ENCODE peak calls at places on chromosomes 1 and 21, in eight cellular contexts. D, C, E, R, L, O, B and W are unnamed samples. For H3K36me3, the result is how much of the 10 kb centered on the place peaks cover.

GRCh38 chr1:171137580-171137979 is 46.9 kb downstream of the FMO3 start:
- DNase-seq in C (no peak), R (no peak), D (peak), B (no peak), L (no peak), E (no peak), O (no peak), W (no peak)

GRCh38 chr1:152577168-152577567 is 3.1 kb downstream of the LCE3D start:
- DNase-seq in E (no peak), B (no peak), C (no peak), R (no peak), O (peak), D (no peak), L (no peak), W (no peak)

GRCh38 chr21:42655797-42656770 is 2.7 kb downstream of the PDE9A start:
- DNase-seq in R (no peak), E (no peak), L (no peak), C (peak), B (no peak), O (no peak), D (no peak), W (no peak)

GRCh38 chr21:35329940-35330670 is 281.0 kb upstream of the RUNX1 start:
- DNase-seq in C (no peak), L (peak), B (no peak), D (no peak), E (no peak), R (no peak), O (no peak), W (no peak)

GRCh38 chr1:44553771-44554170 is 120.5 kb downstream of the TMEM53 start:
- DNase-seq in R (no peak), L (no peak), B (no peak), E (no peak), O (peak), C (peak), D (peak), W (no peak)

GRCh38 chr1:225691377-225691776 is 38.5 kb upstream of the ENAH start:
- DNase-seq in R (no peak), O (peak), D (no peak), C (no peak), B (no peak), E (no peak), L (no peak), W (no peak)

GRCh38 chr1:14260480-14260879 is 338.0 kb upstream of the KAZN start:
- DNase-seq in D (no peak), C (no peak), E (no peak), B (no peak), L (no peak), O (no peak), R (no peak), W (no peak)

GRCh38 chr1:165543651-165544452 is at the start of gene LRRC52:
- DNase-seq in R (no peak), B (no peak), O (no peak), C (peak), L (no peak), D (no peak), E (peak), W (no peak)

GRCh38 chr1:199597152-199597551 is 430.4 kb upstream of the NR5A2 start:
- DNase-seq in C (no peak), E (no peak), L (no peak), R (no peak), B (no peak), D (no peak), O (no peak), W (no peak)

GRCh38 chr21:36200089-36200561 is 43.5 kb downstream of the DOP1B start:
- DNase-seq in B (no peak), E (no peak), R (no peak), O (no peak), L (no peak), D (no peak), C (no peak), W (no peak)

GRCh38 chr1:90083995-90084394 is 89.1 kb downstream of the ZNF326 start:
- DNase-seq in L (no peak), D (no peak), C (no peak), O (no peak), E (no peak), B (no peak), R (no peak), W (no peak)

GRCh38 chr1:226698659-226699058 is 40.4 kb downstream of the ITPKB start:
- DNase-seq in O (no peak), L (no peak), B (no peak), E (no peak), R (no peak), C (no peak), D (no peak), W (no peak)

GRCh38 chr1:56301791-56302190 is 277.6 kb downstream of the PLPP3 start:
- DNase-seq in O (peak), E (no peak), L (peak), C (no peak), R (no peak), D (peak), B (no peak), W (no peak)

GRCh38 chr1:68600049-68600661 is 103.3 kb upstream of the DEPDC1 start:
- DNase-seq in O (peak), B (no peak), R (no peak), E (no peak), C (peak), D (peak), L (peak), W (no peak)

GRCh38 chr21:40070871-40071270 is 203.6 kb downstream of the PCP4 start:
- DNase-seq in L (no peak), R (no peak), E (no peak), C (no peak), O (no peak), D (no peak), B (no peak), W (no peak)

GRCh38 chr1:34657266-34657665 is 97.6 kb upstream of the GJB5 start:
- DNase-seq in E (no peak), O (no peak), B (no peak), C (no peak), R (no peak), L (no peak), D (no peak), W (no peak)

GRCh38 chr1:38817958-38818705 is 41.4 kb downstream of the RRAGC start:
- DNase-seq in D (peak), B (peak), R (no peak), L (peak), E (peak), O (peak), C (peak), W (peak)

GRCh38 chr1:26705788-26706237 is 10.0 kb downstream of the ARID1A start:
- DNase-seq in L (peak), O (peak), C (no peak), E (no peak), R (no peak), B (no peak), D (peak), W (no peak)

GRCh38 chr1:206411321-206411720 is 59.0 kb upstream of the IKBKE start:
- DNase-seq in E (no peak), O (no peak), L (no peak), C (no peak), B (no peak), R (no peak), D (no peak), W (no peak)

GRCh38 chr1:26701995-26702679 is 6.3 kb downstream of the ARID1A start:
- DNase-seq in L (no peak), C (no peak), O (no peak), R (no peak), E (no peak), B (no peak), D (no peak), W (no peak)

GRCh38 chr1:174039069-174039468 is 16.9 kb upstream of the RC3H1 start:
- DNase-seq in L (peak), O (peak), B (no peak), R (no peak), D (peak), C (no peak), E (no peak), W (no peak)

GRCh38 chr1:111656093-111657017 is 36.8 kb downstream of the RAP1A start:
- DNase-seq in R (no peak), D (peak), L (peak), E (no peak), B (peak), O (peak), C (peak), W (peak)

GRCh38 chr1:28981170-28981569 is 66.8 kb downstream of the EPB41 start:
- DNase-seq in L (peak), B (no peak), O (no peak), C (no peak), E (no peak), R (no peak), D (no peak), W (no peak)

GRCh38 chr21:46322351-46323226 is 1.1 kb downstream of the C21orf58 start:
- DNase-seq in D (peak), R (no peak), E (no peak), C (peak), L (peak), O (peak), B (no peak), W (peak)

DNA sequence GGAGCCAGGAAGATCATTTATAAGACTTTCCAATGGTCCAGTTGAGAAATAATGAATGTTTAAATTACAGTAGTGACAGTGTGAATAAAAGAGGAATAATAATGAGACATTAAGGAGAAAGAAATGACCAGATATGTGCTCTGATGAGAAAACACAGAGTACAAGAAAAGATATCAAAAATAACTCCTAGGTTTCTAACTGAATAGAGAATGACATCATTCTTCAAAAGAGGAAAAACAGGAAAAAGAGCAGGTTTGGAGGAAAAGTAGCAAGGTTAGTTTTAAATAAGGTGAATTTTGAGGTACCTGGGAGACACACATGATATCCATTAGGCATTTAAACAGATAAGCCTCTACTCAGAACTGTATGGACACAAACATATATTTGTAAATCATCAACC is 55.0 kb downstream of the ANKRD13C start:
- DNase-seq in B (no peak), O (no peak), L (no peak), C (no peak), D (no peak), E (no peak), R (no peak), W (no peak)
- H3K4me3 ChIP-seq in B (no peak), O (no peak), L (no peak), C (no peak), D (no peak), E (no peak), R (no peak), W (no peak)

GRCh38 chr1:54397090-54397591 is 9.1 kb downstream of the SSBP3 start:
- DNase-seq in R (no peak), O (no peak), B (no peak), D (peak), C (no peak), E (peak), L (no peak), W (no peak)
- H3K36me3 ChIP-seq in R (under half), O (under half), B (under half), D (half or more), C (under half), E (half or more), L (under half), W (half or more)

DNA sequence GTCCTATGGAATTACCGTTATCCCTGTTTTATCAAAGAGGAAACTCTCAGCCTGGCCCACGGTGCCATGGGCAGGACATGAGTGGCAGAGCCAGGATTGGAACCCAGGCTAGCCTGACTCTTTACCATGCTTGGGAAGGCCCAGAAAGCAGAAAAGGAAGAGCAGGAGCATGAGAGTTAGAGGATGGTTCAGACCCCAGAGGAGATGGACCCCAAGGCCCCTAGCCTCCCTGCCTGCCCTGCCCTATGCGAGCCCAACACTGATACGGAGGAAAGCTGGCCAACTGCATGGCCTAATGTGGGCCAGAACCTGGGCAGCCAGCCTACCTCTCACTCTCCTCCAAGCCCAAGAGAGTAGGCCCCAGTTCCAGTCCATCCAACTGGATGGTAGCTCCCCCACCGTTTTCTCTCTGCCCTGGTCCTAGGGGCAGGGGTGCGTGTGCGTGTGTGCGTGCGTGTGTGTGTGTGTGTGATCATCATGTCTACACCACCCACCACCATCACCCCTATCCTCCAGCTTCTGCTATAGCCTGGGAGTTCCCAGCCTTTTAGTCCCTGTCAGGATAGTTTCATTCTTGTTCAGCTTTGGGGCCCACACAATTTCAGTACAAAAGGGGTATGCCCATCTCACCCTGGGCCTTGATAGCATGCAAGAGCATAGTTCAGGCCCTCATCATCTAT is 15.4 kb upstream of the MEX3A start:
- DNase-seq in B (no peak), D (no peak), C (no peak), O (no peak), E (no peak), R (no peak), L (no peak), W (peak)
- H3K27ac ChIP-seq in B (peak), D (no peak), C (no peak), O (peak), E (peak), R (peak), L (no peak), W (peak)

GRCh38 chr1:17098440-17099317 is 20.6 kb downstream of the PADI2 start:
- DNase-seq in C (no peak), B (no peak), D (peak), R (no peak), O (peak), E (no peak), L (no peak), W (no peak)

GRCh38 chr1:17097125-17097524 is 22.1 kb downstream of the PADI2 start:
- DNase-seq in B (no peak), D (no peak), C (no peak), E (no peak), R (no peak), O (no peak), L (no peak), W (no peak)

GRCh38 chr1:17096584-17096983 is 22.7 kb downstream of the PADI2 start:
- DNase-seq in E (no peak), L (no peak), C (no peak), B (no peak), O (no peak), D (no peak), R (no peak), W (no peak)

GRCh38 chr1:17099941-17100340 is 19.3 kb downstream of the PADI2 start:
- DNase-seq in C (no peak), E (no peak), D (no peak), B (no peak), L (no peak), O (no peak), R (no peak), W (no peak)

GRCh38 chr1:17097787-17098186 is 21.5 kb downstream of the PADI2 start:
- DNase-seq in E (no peak), B (no peak), D (no peak), O (no peak), C (no peak), L (no peak), R (no peak), W (no peak)
- H3K4me3 ChIP-seq in E (no peak), B (no peak), D (no peak), O (no peak), C (no peak), L (no peak), R (no peak), W (no peak)

DNA sequence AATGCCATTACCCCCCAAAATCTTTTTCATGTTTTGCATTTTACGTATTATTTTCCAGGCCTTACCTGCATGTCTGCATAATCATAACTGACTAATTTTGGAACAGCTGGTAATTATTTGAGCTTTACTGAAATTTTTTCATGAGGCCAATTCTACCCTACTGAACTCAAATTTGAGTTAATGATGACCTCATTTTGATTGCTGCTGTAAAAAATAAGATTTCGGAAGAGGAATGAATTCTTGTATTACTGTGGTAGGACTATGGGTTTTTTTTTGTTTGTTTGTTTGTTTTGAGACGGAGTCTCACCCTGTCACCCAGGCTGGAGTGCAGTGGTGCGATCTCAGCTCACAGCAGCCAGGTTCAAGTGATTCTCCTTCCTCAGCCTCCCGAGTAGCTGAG is 2.6 kb upstream of the METTL18 start:
- DNase-seq in C (no peak), D (no peak), O (no peak), L (no peak), E (no peak), B (no peak), R (no peak), W (no peak)
- H3K36me3 ChIP-seq in C (under half), D (under half), O (under half), L (under half), E (under half), B (under half), R (under half), W (under half)

GRCh38 chr21:37257526-37257966 is 9.6 kb downstream of the VPS26C start:
- DNase-seq in C (no peak), E (no peak), R (no peak), D (peak), B (peak), L (peak), O (peak), W (peak)
- H3K27ac ChIP-seq in C (peak), E (peak), R (peak), D (peak), B (peak), L (peak), O (peak), W (peak)

GRCh38 chr1:65845758-65846060 is 53.0 kb downstream of the PDE4B start:
- DNase-seq in L (no peak), R (no peak), C (no peak), B (no peak), O (no peak), D (no peak), E (no peak), W (no peak)

GRCh38 chr1:65844990-65845757 is 52.5 kb downstream of the PDE4B start:
- DNase-seq in R (no peak), D (no peak), C (no peak), L (peak), E (no peak), O (no peak), B (no peak), W (no peak)

GRCh38 chr1:65850281-65850680 is 57.6 kb downstream of the PDE4B start:
- DNase-seq in R (no peak), E (no peak), B (no peak), L (no peak), C (no peak), O (no peak), D (peak), W (no peak)

DNA sequence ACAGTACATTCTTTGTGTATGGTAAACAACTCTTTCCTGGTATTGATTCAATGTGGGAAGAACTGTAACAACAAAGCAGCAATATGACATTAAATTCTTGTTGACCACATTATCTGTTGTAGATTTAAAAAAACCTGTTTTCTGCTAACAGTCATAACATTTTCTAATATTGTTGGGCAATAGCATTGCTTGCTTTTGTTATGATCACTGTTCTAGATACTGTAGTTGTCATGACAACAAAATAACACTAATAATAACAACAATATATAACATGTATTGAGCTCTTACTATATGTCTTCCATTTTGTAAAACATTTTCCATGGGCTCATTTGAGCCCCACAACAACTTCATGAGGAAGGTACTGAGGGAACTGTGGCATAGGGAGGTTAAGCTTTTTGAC is 54.2 kb downstream of the PDE4B start:
- DNase-seq in C (no peak), O (peak), L (peak), B (no peak), D (peak), E (no peak), R (no peak), W (no peak)
- H3K4me3 ChIP-seq in C (no peak), O (no peak), L (no peak), B (no peak), D (no peak), E (no peak), R (no peak), W (no peak)